ENCODE peak calls at places on chromosomes 1 and 21, in four cellular contexts. T is colonic mucosa; V is stimulated activated CD4-positive, alpha-beta T cell treated with anti-CD3 and anti-CD28 coated beads, TNF-alpha, amount 100 ng/mL, for 1 hour; F is Caco-2. E is an unnamed sample.

GRCh38 chr1:223203011-223203410 is 60.0 kb upstream of the TLR5 start:
- DNase-seq in T (no peak), V (no peak), F (no peak), E (no peak)

GRCh38 chr1:109783436-109783835 is 19.7 kb upstream of the EPS8L3 start:
- DNase-seq in T (no peak), V (no peak), F (no peak), E (no peak)

GRCh38 chr1:207276465-207276864 is 45.0 kb upstream of the CD55 start:
- DNase-seq in T (no peak), V (no peak), F (no peak), E (no peak)

GRCh38 chr1:150615346-150616201 is 13.8 kb downstream of the ENSA start:
- DNase-seq in T (no peak), V (no peak), F (no peak), E (no peak)

GRCh38 chr1:154474802-154475201 is 27.2 kb upstream of the TDRD10 start:
- DNase-seq in T (peak; percentile 92), V (no peak), F (no peak), E (no peak)

GRCh38 chr1:172893146-172893841 is 157.4 kb downstream of the TNFSF18 start:
- DNase-seq in T (no peak), V (no peak), F (no peak), E (no peak)

GRCh38 chr1:243230914-243231313 is 24.2 kb downstream of the CEP170 start:
- DNase-seq in T (no peak), V (no peak), F (no peak), E (no peak)

GRCh38 chr1:30952098-30952497 is 43.5 kb upstream of the SDC3 start:
- DNase-seq in T (no peak), V (no peak), F (no peak), E (no peak)

GRCh38 chr1:89599332-89599630 is 33.6 kb upstream of the LRRC8C start:
- DNase-seq in T (no peak), V (no peak), F (no peak), E (no peak)

GRCh38 chr1:69328186-69328585 is 239.5 kb upstream of the LRRC7 start:
- DNase-seq in T (no peak), V (no peak), F (no peak), E (no peak)

GRCh38 chr21:34073032-34073748 is at the start of the genes MRPS6 and SLC5A3:
- DNase-seq in T (peak; percentile 93), V (peak; percentile 51), F (peak; percentile 92), E (peak; percentile 88)

GRCh38 chr1:232963366-232963765 is 13.0 kb downstream of the NTPCR start:
- DNase-seq in T (no peak), V (no peak), F (no peak), E (no peak)

GRCh38 chr1:184486761-184487445 is 100.1 kb downstream of the C1orf21 start:
- DNase-seq in T (no peak), V (no peak), F (no peak), E (no peak)

GRCh38 chr1:212040629-212041028 is 5.1 kb downstream of the DTL start:
- DNase-seq in T (no peak), V (no peak), F (no peak), E (no peak)